ENCODE peak calls at places on chromosomes 12 and 14, in nine cellular contexts. B is HCT116, K is keratinocyte, C is K562, G is PC-3, V is GM23248, I is astrocyte, Y is MM.1S, O is endothelial cell of umbilical vein. T is an unnamed sample. For H3K4me1 and H3K9me3, the result is how much of the 10 kb centered on the place peaks cover.

GRCh38 chr14:92556255-92556741 is 42.7 kb downstream of the RIN3 start:
- DNase-seq in I (no peak), K (no peak), Y (no peak), C (no peak), O (no peak), G (no peak), V (peak), B (no peak), T (no peak)

GRCh38 chr14:32727827-32728226 is 210.9 kb upstream of the NPAS3 start:
- DNase-seq in B (no peak), I (no peak), Y (no peak), V (no peak), G (no peak), K (no peak), O (no peak), C (no peak), T (no peak)

GRCh38 chr12:9149372-9149771 is 33.7 kb upstream of the A2M start:
- DNase-seq in G (no peak), K (no peak), O (no peak), I (no peak), Y (no peak), V (no peak), B (peak), C (no peak), T (no peak)

GRCh38 chr12:51955702-51956101 is 4.2 kb downstream of the ACVR1B start:
- DNase-seq in V (no peak), C (no peak), G (no peak), Y (peak), O (no peak), I (no peak), K (no peak), B (no peak), T (no peak)

GRCh38 chr12:116135209-116135930 is 142.1 kb downstream of the MED13L start:
- DNase-seq in I (peak), C (no peak), K (peak), G (peak), Y (no peak), O (peak), V (peak), B (peak), T (no peak)

GRCh38 chr12:115998119-115998633 is 279.3 kb downstream of the MED13L start:
- DNase-seq in K (no peak), B (peak), Y (peak), V (peak), I (peak), O (peak), C (peak), G (peak), T (peak)

GRCh38 chr12:46824709-46825108 is 1.1 kb downstream of the SLC38A4 start:
- DNase-seq in C (no peak), Y (no peak), G (no peak), V (no peak), K (no peak), I (no peak), B (no peak), O (no peak), T (no peak)

GRCh38 chr14:55532645-55533309 is 47.2 kb upstream of the KTN1 start:
- DNase-seq in C (no peak), Y (no peak), K (no peak), I (no peak), G (peak), V (no peak), O (no peak), B (no peak), T (peak)

GRCh38 chr12:124809878-124810277 is 53.8 kb downstream of the SCARB1 start:
- DNase-seq in G (peak), B (no peak), C (no peak), I (peak), Y (no peak), K (no peak), O (no peak), V (peak), T (no peak)

GRCh38 chr14:50726372-50727107 is 58.4 kb upstream of the SAV1 start:
- DNase-seq in I (peak), G (peak), V (peak), B (no peak), K (peak), C (no peak), O (no peak), Y (no peak), T (no peak)

GRCh38 chr14:55710506-55711041 is 130.6 kb downstream of the KTN1 start:
- DNase-seq in V (no peak), C (no peak), Y (no peak), K (no peak), B (no peak), I (no peak), O (no peak), G (no peak), T (no peak)

GRCh38 chr12:62898568-62898967 is 36.4 kb downstream of the PPM1H start:
- DNase-seq in K (no peak), V (peak), O (no peak), C (no peak), Y (no peak), B (no peak), I (no peak), G (peak), T (no peak)

GRCh38 chr12:45369065-45369464 is 153.2 kb downstream of the ANO6 start:
- DNase-seq in Y (peak), K (no peak), O (peak), I (peak), V (peak), B (no peak), C (no peak), G (peak), T (peak)

GRCh38 chr14:95255487-95255886 is 64.2 kb downstream of the CLMN start:
- DNase-seq in V (no peak), C (peak), G (no peak), K (no peak), I (peak), Y (peak), O (peak), B (peak), T (peak)

GRCh38 chr14:64193821-64194220 is 100.3 kb downstream of the ESR2 start:
- DNase-seq in I (no peak), K (no peak), V (no peak), C (no peak), O (no peak), Y (no peak), G (no peak), B (no peak), T (no peak)

GRCh38 chr12:121366063-121366459 is 13.8 kb upstream of the ANAPC5 start:
- DNase-seq in V (peak), I (no peak), K (no peak), G (no peak), Y (no peak), O (no peak), B (no peak), C (no peak), T (no peak)

GRCh38 chr12:6380141-6381121 is 3.5 kb upstream of the LTBR start:
- DNase-seq in B (no peak), K (no peak), C (no peak), O (no peak), V (peak), G (no peak), I (peak), Y (no peak), T (no peak)

GRCh38 chr12:44507471-44507870 is 368.6 kb downstream of the NELL2 start:
- DNase-seq in K (no peak), I (no peak), G (no peak), V (no peak), O (no peak), Y (no peak), C (no peak), B (no peak), T (no peak)

GRCh38 chr14:92645841-92646478 is 102.5 kb downstream of the LGMN start:
- DNase-seq in O (no peak), V (peak), K (no peak), C (no peak), Y (no peak), I (peak), B (no peak), G (peak), T (no peak)

GRCh38 chr12:54411398-54412241 is 7.4 kb downstream of the ITGA5 start:
- DNase-seq in V (peak), C (peak), K (peak), B (no peak), I (peak), G (peak), Y (no peak), O (peak), T (peak)

GRCh38 chr12:2752676-2753371 is 41.9 kb upstream of the FKBP4 start:
- DNase-seq in C (peak), K (no peak), O (peak), G (peak), Y (peak), V (peak), I (peak), B (peak), T (peak)

GRCh38 chr14:53640695-53641094 is 315.9 kb downstream of the BMP4 start:
- DNase-seq in C (no peak), O (peak), Y (no peak), K (peak), G (peak), I (peak), B (no peak), V (no peak), T (no peak)

GRCh38 chr12:4140607-4141301 is 132.8 kb upstream of the CCND2 start:
- DNase-seq in O (no peak), C (no peak), G (no peak), V (no peak), B (no peak), K (no peak), I (no peak), Y (no peak), T (no peak)

GRCh38 chr12:4138051-4138450 is 135.5 kb upstream of the CCND2 start:
- DNase-seq in G (no peak), C (no peak), Y (no peak), I (no peak), V (no peak), O (no peak), K (no peak), B (no peak), T (no peak)

GRCh38 chr12:4137015-4137414 is 136.5 kb upstream of the CCND2 start:
- DNase-seq in I (no peak), C (no peak), K (no peak), O (no peak), V (no peak), B (no peak), Y (no peak), G (no peak), T (no peak)

GRCh38 chr12:4137441-4137840 is 136.1 kb upstream of the CCND2 start:
- DNase-seq in C (no peak), K (no peak), G (no peak), B (no peak), I (no peak), Y (no peak), V (no peak), O (no peak), T (no peak)

GRCh38 chr12:4139191-4139590 is 134.4 kb upstream of the CCND2 start:
- DNase-seq in V (no peak), O (no peak), G (no peak), Y (no peak), K (no peak), I (no peak), C (no peak), B (no peak), T (no peak)
- H3K4me1 ChIP-seq in V (under half), O (under half), G (under half), Y (under half), K (under half), I (under half), C (under half), B (under half), T (under half)

GRCh38 chr14:84523746-84524145 is 1006.2 kb upstream of the FLRT2 start:
- DNase-seq in C (no peak), I (no peak), Y (no peak), O (no peak), B (no peak), K (no peak), V (no peak), G (no peak), T (no peak)
- H3K9me3 ChIP-seq in C (under half), I (under half), Y (under half), O (under half), B (under half), K (under half), V (under half), G (under half), T (under half)

DNA sequence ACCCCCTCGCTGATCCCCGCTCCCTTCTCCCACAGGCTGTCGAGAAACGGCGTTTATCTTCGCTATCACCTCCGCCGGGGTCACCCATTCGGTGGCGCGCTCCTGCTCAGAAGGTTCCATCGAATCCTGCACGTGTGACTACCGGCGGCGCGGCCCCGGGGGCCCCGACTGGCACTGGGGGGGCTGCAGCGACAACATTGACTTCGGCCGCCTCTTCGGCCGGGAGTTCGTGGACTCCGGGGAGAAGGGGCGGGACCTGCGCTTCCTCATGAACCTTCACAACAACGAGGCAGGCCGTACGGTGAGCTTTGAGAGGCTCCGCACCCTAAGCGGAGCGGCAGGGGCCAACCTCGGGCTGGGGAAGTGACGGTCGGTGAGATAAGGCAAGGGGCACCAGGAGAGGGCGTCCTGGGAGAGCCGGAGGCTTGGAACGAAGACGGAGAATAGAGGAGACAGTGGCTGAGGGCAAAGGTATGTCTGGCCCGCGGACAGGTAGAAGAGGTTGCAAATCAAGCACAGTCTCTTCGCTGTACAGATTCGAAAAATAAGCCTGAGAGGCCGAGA is 2.3 kb downstream of the WNT1 start:
- DNase-seq in K (no peak), O (no peak), I (no peak), Y (no peak), C (no peak), V (no peak), G (peak), B (no peak), T (peak)
- TF ChIP-seq EZH2 in K (no peak), O (peak), I (peak), Y (no peak), C (peak), V (peak), G (no peak), B (no peak), T (peak)

GRCh38 chr12:57456737-57457490 is 1.8 kb downstream of the INHBE start:
- DNase-seq in Y (no peak), O (no peak), B (no peak), G (no peak), V (no peak), I (no peak), C (no peak), K (no peak), T (no peak)

GRCh38 chr12:57454566-57455373 is at the start of gene INHBE:
- DNase-seq in B (no peak), C (peak), Y (no peak), I (peak), G (no peak), V (peak), K (no peak), O (no peak), T (peak)

GRCh38 chr12:57454213-57454565 is 918 bp upstream of the INHBE start:
- DNase-seq in B (no peak), O (no peak), Y (no peak), K (no peak), I (no peak), C (no peak), V (no peak), G (no peak), T (no peak)

GRCh38 chr12:57456145-57456700 is 1.1 kb downstream of the INHBE start:
- DNase-seq in V (peak), I (no peak), C (no peak), B (no peak), O (peak), Y (peak), G (peak), K (no peak), T (peak)

GRCh38 chr12:57455374-57456144 is 452 bp downstream of the INHBE start:
- DNase-seq in V (no peak), I (no peak), B (no peak), O (no peak), K (no peak), Y (no peak), G (no peak), C (no peak), T (no peak)
- H3K4me1 ChIP-seq in V (under half), I (under half), B (under half), O (under half), K (under half), Y (under half), G (under half), C (half or more), T (under half)

DNA sequence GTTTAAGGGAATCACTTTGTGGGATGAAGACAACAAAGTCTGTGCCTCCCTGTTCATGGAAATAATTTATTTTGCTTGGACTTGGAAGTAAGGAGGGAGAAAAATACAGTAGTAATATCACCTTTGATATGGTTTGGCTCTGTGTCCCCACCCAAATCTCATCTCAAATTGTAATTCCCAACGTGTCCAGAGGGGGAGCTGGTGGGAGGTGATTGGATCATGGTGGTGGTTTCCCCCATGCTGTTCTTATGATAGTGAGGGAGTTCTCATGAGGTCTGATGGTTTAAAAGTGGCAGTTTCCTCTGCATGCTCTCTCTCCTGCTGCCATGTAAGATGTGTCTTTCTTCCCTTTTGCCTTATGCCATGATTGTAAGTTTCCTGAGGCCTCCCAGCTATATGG is 460.7 kb downstream of the NOVA1 start:
- DNase-seq in Y (no peak), V (no peak), K (no peak), G (no peak), O (no peak), I (no peak), B (no peak), C (no peak), T (no peak)
- H3K9me3 ChIP-seq in Y (under half), V (under half), K (under half), G (under half), O (under half), I (under half), B (half or more), C (under half), T (under half)

GRCh38 chr14:102139248-102140026 is at the start of gene WDR20:
- DNase-seq in B (peak), I (peak), C (peak), O (peak), G (peak), V (peak), Y (peak), K (peak), T (peak)
- TF ChIP-seq EZH2 in B (no peak), I (no peak), C (no peak), O (no peak), G (no peak), V (no peak), Y (no peak), K (no peak), T (no peak)

GRCh38 chr12:110249105-110249504 is 31.9 kb upstream of the ATP2A2 start:
- DNase-seq in O (peak), B (no peak), V (no peak), Y (no peak), I (no peak), C (no peak), G (no peak), K (no peak), T (no peak)

GRCh38 chr12:110249716-110250225 is 31.3 kb upstream of the ATP2A2 start:
- DNase-seq in C (no peak), B (no peak), Y (no peak), K (no peak), O (no peak), G (no peak), I (no peak), V (no peak), T (peak)

GRCh38 chr12:110247340-110248095 is 33.5 kb upstream of the ATP2A2 start:
- DNase-seq in O (no peak), Y (no peak), B (no peak), I (no peak), C (no peak), G (peak), K (peak), V (no peak), T (peak)

GRCh38 chr12:110246690-110247339 is 34.2 kb upstream of the ATP2A2 start:
- DNase-seq in C (no peak), Y (no peak), V (no peak), B (no peak), K (no peak), I (no peak), G (peak), O (no peak), T (no peak)

GRCh38 chr12:110248096-110248447 is 33.0 kb upstream of the ATP2A2 start:
- DNase-seq in O (no peak), K (peak), B (no peak), V (no peak), Y (no peak), G (no peak), I (no peak), C (no peak), T (no peak)
- H3K4me1 ChIP-seq in O (under half), K (under half), B (under half), V (under half), Y (under half), G (under half), I (under half), C (under half), T (half or more)

T was measured in hepatocyte.